ENCODE peak calls at places on chromosomes 4 and X, in five cellular contexts. X is neural progenitor cell, J is GM23248, R is MM.1S, O is SK-N-SH. A is an unnamed sample.

GRCh38 chr4:74659576-74660411 is 134.5 kb downstream of the BTC start:
- DNase-seq in J (peak; percentile 96), X (no peak), O (no peak), R (no peak), A (peak; percentile 53)

GRCh38 chr4:183962413-183962812 is 57.3 kb downstream of the STOX2 start:
- DNase-seq in R (no peak), J (no peak), X (no peak), O (no peak), A (no peak)

GRCh38 chrX:125532411-125533089 is 212.9 kb downstream of the TEX13C start:
- DNase-seq in O (no peak), X (no peak), J (no peak), R (no peak), A (no peak)

GRCh38 chr4:126475730-126476129 is 1157.0 kb upstream of the INTU start:
- DNase-seq in O (no peak), J (no peak), R (no peak), X (no peak), A (no peak)

GRCh38 chrX:152637649-152638442 is at the start of gene GABRQ:
- DNase-seq in X (peak; percentile 93), R (peak; percentile 67), J (peak; percentile 51), O (peak; percentile 88), A (no peak)

GRCh38 chr4:109589605-109590004 is 29.6 kb downstream of the MCUB start:
- DNase-seq in J (no peak), X (no peak), O (no peak), R (no peak), A (no peak)

GRCh38 chr4:138406881-138407280 is 164.7 kb upstream of the SLC7A11 start:
- DNase-seq in X (no peak), O (no peak), J (peak; percentile 30), R (no peak), A (no peak)

GRCh38 chr4:182578402-182578801 is 335.2 kb downstream of the TENM3 start:
- DNase-seq in O (no peak), J (peak; percentile 64), R (no peak), X (no peak), A (peak; percentile 40)

GRCh38 chrX:39883664-39884063 is 214.1 kb downstream of the BCOR start:
- DNase-seq in X (no peak), R (no peak), J (no peak), O (no peak), A (no peak)

GRCh38 chr4:16609170-16609758 is 289.2 kb downstream of the LDB2 start:
- DNase-seq in J (no peak), O (no peak), R (no peak), X (peak; percentile 37), A (no peak)

DNA sequence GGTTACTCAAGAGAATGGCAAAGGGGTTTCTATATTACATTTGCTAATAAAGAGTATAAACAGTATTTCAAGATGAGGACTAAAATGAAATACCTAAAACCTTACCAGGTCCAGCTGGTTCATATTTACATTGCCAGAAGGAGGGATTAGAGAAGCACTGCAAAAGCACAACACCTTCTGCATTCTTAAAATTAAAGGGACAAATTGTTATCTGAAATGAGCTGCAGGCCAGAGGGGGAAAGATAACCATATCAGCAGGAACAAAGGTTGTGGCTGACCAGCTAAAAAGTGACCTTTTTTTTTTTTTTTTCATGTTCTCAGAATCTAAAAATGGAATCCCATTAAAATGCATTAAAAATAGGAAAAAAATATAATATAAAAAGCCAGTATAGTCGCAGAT is 39.7 kb downstream of the AFF2 start:
- DNase-seq in J (no peak), R (no peak), X (no peak), O (no peak), A (no peak)
- H3F3A ChIP-seq in J (no peaks in the 10 kb centered on the region), R (no peaks in the 10 kb centered on the region), X (no peaks in the 10 kb centered on the region), O (no peaks in the 10 kb centered on the region), A (no peaks in the 10 kb centered on the region)

GRCh38 chr4:77804471-77804870 is 14.7 kb downstream of the CNOT6L start:
- DNase-seq in R (no peak), O (no peak), J (peak; percentile 18), X (no peak), A (no peak)
- H3K79me2 ChIP-seq in R (peaks cover 100% of the 10 kb centered on the region), O (peaks cover 63% of the 10 kb centered on the region), J (peaks cover 100% of the 10 kb centered on the region), X (no peaks in the 10 kb centered on the region), A (peaks cover 34% of the 10 kb centered on the region)

DNA sequence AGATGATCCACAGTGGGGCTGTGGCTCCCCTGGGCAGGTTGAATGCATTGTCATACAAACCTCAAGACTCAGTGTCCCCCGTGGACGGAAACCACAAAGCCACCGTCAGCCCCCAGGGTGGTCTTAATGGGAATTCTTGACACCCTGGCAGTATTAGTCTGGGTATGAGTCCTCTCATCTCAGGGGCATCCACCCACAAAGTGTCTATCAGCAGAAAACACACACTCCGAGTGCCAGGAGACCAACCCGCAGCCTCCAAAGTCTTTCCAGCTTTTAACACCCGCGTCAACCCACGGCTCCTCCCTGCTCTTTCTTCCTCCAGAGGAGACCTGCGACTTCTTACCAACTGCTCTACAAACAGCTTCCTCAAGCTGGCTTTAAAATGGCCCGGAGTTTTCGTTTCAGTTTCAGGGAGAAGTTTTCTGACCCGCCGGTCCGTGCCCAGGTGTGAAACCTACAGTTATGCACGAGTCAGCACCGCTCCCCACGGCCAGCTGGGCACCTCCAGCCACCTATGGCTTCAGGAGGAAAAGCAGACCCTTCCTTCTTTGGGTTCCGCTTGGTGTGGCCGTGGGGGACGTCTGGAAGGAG is 14.4 kb upstream of the ASMTL start:
- DNase-seq in X (no peak), J (no peak), O (no peak), R (peak; percentile 89), A (no peak)
- H3F3A ChIP-seq in X (no peaks in the 10 kb centered on the region), J (no peaks in the 10 kb centered on the region), O (peaks cover 11% of the 10 kb centered on the region), R (peaks cover 24% of the 10 kb centered on the region), A (peaks cover 9% of the 10 kb centered on the region)

GRCh38 chr4:80336582-80336981 is 1.1 kb downstream of the CFAP299 start:
- DNase-seq in X (peak; percentile 63), O (peak; percentile 53), J (peak; percentile 56), R (peak; percentile 31), A (peak; percentile 39)
- H3K79me2 ChIP-seq in X (no peaks in the 10 kb centered on the region), O (no peaks in the 10 kb centered on the region), J (no peaks in the 10 kb centered on the region), R (no peaks in the 10 kb centered on the region), A (no peaks in the 10 kb centered on the region)

DNA sequence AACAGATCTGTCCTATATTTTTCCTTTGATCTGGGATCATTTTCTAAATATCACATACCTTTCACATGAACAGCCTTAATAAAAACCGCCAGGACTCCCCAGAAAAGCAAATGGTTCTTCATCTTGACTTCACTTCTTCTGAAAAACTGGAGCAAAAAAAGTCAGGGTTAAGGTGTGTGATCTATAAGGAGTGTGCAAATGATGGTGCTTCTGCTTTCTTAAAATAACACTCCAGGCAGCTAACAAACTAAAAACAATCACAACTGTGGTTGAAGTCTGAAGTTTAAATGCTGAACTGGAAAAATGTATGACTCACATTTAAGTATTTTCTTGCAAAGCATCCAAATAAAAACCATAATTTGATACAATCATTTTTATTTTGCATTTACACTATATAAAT is at the start of gene JCHAIN:
- DNase-seq in R (peak; percentile 72), O (no peak), X (no peak), J (peak; percentile 49), A (no peak)
- H3F3A ChIP-seq in R (peaks cover 64% of the 10 kb centered on the region), O (peaks cover 4% of the 10 kb centered on the region), X (no peaks in the 10 kb centered on the region), J (peaks cover 21% of the 10 kb centered on the region), A (no peaks in the 10 kb centered on the region)

DNA sequence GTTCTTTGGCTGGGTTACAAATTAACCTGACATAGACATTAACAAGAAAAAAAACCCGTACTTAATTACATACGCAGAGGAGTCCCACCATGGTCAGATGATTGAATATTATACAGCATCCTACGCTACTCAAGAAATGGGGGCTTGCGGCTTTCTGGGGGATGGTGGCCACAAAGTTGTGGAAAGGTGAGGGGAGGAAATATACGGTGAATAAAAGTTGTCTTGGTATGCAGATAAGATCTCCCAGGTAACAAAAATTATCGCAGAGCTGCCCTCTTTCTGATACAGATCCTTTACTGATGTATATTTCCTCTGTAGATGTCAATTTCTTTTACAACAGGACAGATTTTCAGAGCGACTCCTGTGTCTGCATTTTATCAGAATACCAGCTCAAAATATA is 890 bp downstream of the DCAF16 start:
- DNase-seq in J (peak; percentile 10), R (no peak), X (no peak), O (no peak), A (no peak)
- H3K79me2 ChIP-seq in J (peaks cover 93% of the 10 kb centered on the region), R (peaks cover 97% of the 10 kb centered on the region), X (peaks cover 100% of the 10 kb centered on the region), O (peaks cover 97% of the 10 kb centered on the region), A (peaks cover 97% of the 10 kb centered on the region)

GRCh38 chr4:151107063-151107462 is 7.6 kb downstream of the RPS3A start:
- DNase-seq in J (no peak), R (no peak), O (no peak), X (no peak), A (no peak)
- H3F3A ChIP-seq in J (peaks cover 59% of the 10 kb centered on the region), R (peaks cover 36% of the 10 kb centered on the region), O (peaks cover 64% of the 10 kb centered on the region), X (peaks cover 74% of the 10 kb centered on the region), A (peaks cover 55% of the 10 kb centered on the region)

GRCh38 chrX:107630031-107630689 is 1.9 kb downstream of the PRPS1 start:
- DNase-seq in O (no peak), R (no peak), J (no peak), X (peak; percentile 35), A (no peak)

GRCh38 chrX:107627792-107628661 is at the start of gene PRPS1:
- DNase-seq in R (peak; percentile 94), J (peak; percentile 95), X (peak; percentile 100), O (peak; percentile 84), A (peak; percentile 93)

GRCh38 chrX:107629533-107629909 is 1.2 kb downstream of the PRPS1 start:
- DNase-seq in J (peak; percentile 63), R (peak; percentile 11), O (peak; percentile 25), X (peak; percentile 56), A (no peak)

GRCh38 chrX:107628662-107629532 is 587 bp downstream of the PRPS1 start:
- DNase-seq in X (peak; percentile 63), O (peak; percentile 36), R (peak; percentile 35), J (peak; percentile 55), A (peak; percentile 66)

DNA sequence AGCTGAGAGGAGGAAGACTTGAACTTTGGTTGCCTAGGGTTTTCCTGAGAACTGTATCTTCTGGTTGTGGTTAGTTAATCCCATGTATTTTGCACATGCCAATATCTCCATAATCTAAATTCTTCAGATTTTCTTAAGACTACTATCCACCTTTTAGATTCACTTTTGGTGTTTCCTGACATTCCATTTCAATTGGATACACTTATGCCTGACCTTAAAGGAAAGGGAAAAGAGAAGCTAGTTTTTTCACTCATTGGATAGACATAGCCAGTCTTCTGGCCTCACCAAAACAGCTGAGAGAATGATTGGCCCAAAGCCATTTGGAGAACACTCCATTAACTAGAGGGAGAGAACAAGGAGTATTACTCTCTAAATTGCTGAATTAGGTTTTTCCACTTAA is 4.0 kb downstream of the PRPS1 start:
- DNase-seq in O (no peak), X (no peak), R (no peak), J (peak; percentile 39), A (no peak)
- H3K79me2 ChIP-seq in O (peaks cover 81% of the 10 kb centered on the region), X (peaks cover 89% of the 10 kb centered on the region), R (peaks cover 79% of the 10 kb centered on the region), J (peaks cover 86% of the 10 kb centered on the region), A (peaks cover 83% of the 10 kb centered on the region)

A was measured in PC-9.